ENCODE peak calls at places on chromosomes 1 and 21, in six cellular contexts. N is tibial artery, U is lower lobe of right lung, R is esophagus muscularis mucosa, B is mesothelial cell of epicardium, A is mucosa of descending colon. Z is an unnamed sample.
A peak's percentile ranks its signal among the peaks of the same experiment; 100 is the strongest.

GRCh38 chr1:84060781-84061180 is 61.8 kb upstream of the TTLL7 start:
- DNase-seq in N (no peak), U (no peak), A (no peak), B (no peak), R (no peak), Z (no peak)

GRCh38 chr1:156082111-156083091 is at the start of gene MEX3A:
- DNase-seq in U (peak; percentile 74), N (peak; percentile 82), R (no peak), A (peak; percentile 82), B (peak; percentile 93), Z (peak; percentile 89)

GRCh38 chr21:23152130-23152529 is 2153.9 kb downstream of the NCAM2 start:
- DNase-seq in U (no peak), N (no peak), A (no peak), B (no peak), R (no peak), Z (no peak)

GRCh38 chr1:47688161-47688560 is 250.3 kb downstream of the FOXD2 start:
- DNase-seq in U (no peak), B (no peak), R (no peak), A (no peak), N (no peak), Z (no peak)

GRCh38 chr1:203706444-203706843 is 58.5 kb upstream of the LAX1 start:
- DNase-seq in A (no peak), B (no peak), N (no peak), U (no peak), R (no peak), Z (no peak)

GRCh38 chr1:230005040-230005439 is 62.0 kb upstream of the GALNT2 start:
- DNase-seq in R (no peak), A (no peak), U (no peak), B (no peak), N (no peak), Z (peak; percentile 41)

GRCh38 chr1:61654067-61654466 is 70.9 kb downstream of the TM2D1 start:
- DNase-seq in A (no peak), U (no peak), R (no peak), N (no peak), B (no peak), Z (no peak)

GRCh38 chr1:193402977-193403376 is 216.6 kb upstream of the B3GALT2 start:
- DNase-seq in A (no peak), U (no peak), N (no peak), B (no peak), R (no peak), Z (no peak)

GRCh38 chr1:206949208-206949607 is 2.9 kb upstream of the PIGR start:
- DNase-seq in N (no peak), R (no peak), A (no peak), B (no peak), U (no peak), Z (no peak)

GRCh38 chr21:39071623-39072214 is 111.5 kb downstream of the PSMG1 start:
- DNase-seq in N (no peak), U (no peak), R (no peak), B (no peak), A (no peak), Z (no peak)

DNA sequence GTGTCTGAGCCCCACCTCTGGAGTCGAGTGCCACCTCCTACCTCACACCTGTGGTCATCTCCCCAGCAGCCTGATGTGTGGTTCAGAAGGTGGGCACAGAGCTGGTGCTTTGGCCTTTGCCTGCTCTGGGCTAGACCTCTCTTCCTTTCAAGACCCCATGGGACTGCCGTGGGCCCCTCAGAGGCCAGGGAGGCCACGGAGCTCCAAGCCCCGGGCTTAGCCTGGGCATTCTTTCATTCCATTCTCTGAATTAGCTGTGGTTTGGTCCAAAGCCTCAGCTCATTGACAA is 5.5 kb downstream of the FHAD1 start:
- DNase-seq in A (no peak), B (no peak), N (no peak), R (no peak), U (no peak), Z (peak; percentile 8)
- TF ChIP-seq CTCF in A (no peak), B (no peak), N (no peak), R (no peak), U (no peak), Z (no peak)

GRCh38 chr1:3415260-3415952 is 39.1 kb upstream of the ARHGEF16 start:
- DNase-seq in B (no peak), N (no peak), R (no peak), U (no peak), A (no peak), Z (no peak)

GRCh38 chr1:3418600-3418999 is 35.9 kb upstream of the ARHGEF16 start:
- DNase-seq in A (no peak), B (no peak), U (no peak), N (no peak), R (no peak), Z (no peak)

GRCh38 chr1:3417954-3418353 is 36.5 kb upstream of the ARHGEF16 start:
- DNase-seq in R (no peak), U (no peak), A (no peak), B (no peak), N (no peak), Z (no peak)

GRCh38 chr1:3419415-3420204 is 34.9 kb upstream of the ARHGEF16 start:
- DNase-seq in N (no peak), R (no peak), U (no peak), A (no peak), B (no peak), Z (no peak)

GRCh38 chr1:3417082-3417728 is 37.3 kb upstream of the ARHGEF16 start:
- DNase-seq in U (no peak), N (no peak), A (no peak), B (no peak), R (no peak), Z (no peak)
- TF ChIP-seq CTCF in U (peak; percentile 20), N (no peak), A (no peak), B (peak; percentile 64), R (no peak), Z (no peak)

GRCh38 chr1:85314726-85315125 is 38.3 kb upstream of the BCL10 start:
- DNase-seq in N (no peak), U (no peak), A (no peak), B (no peak), R (no peak), Z (no peak)
- TF ChIP-seq CTCF in N (no peak), U (no peak), A (no peak), B (no peak), R (no peak), Z (no peak)

GRCh38 chr1:54274448-54274847 is 74.5 kb downstream of the MRPL37 start:
- DNase-seq in A (no peak), R (no peak), N (no peak), B (no peak), U (no peak), Z (no peak)
- TF ChIP-seq CTCF in A (no peak), R (peak; percentile 9), N (no peak), B (no peak), U (no peak), Z (no peak)

DNA sequence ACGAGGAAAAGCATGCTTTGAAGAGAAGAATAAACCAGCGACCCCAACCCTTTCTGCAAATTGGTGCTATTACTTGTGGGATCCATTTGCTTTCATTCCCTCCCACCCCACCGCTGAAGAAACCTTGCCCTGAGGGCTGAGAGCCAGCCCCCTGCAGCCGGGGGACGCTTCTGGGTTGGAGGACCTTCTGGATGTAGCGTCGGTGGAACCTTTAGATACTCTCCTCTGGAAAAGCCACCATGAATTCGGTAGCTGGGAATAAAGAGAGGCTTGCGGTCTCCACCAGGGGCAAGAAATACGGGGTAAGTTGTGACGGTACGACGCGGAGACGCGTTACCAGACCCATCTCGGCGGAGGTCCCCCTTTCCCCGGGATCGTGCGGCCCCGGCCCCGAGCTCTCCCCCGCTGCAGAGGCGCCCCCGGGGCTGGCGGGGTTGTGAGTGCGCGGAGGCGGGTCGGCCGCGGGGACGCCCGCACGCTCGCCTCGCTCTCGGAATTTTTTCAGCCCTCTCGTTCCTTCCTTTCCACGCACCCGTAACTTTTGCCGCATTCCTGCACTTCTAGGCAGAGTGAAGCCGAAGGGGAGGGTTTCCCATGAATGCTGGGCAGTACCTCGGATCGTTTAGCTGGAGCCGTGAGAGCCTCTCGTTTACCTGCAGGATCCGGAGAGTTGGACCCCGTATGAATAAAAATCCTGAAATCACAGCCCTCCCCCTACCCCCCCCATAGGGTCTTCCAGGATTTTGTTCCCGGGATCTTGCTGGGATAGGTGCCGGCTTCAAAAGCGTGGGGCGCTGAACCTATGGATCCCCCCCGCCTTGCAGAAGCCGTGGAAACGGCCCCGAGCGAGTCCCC is 628 bp downstream of the KIF26B start:
- DNase-seq in B (peak; percentile 60), N (no peak), A (no peak), U (no peak), R (no peak), Z (peak; percentile 43)
- TF ChIP-seq CTCF in B (no peak), N (no peak), A (no peak), U (no peak), R (no peak), Z (no peak)